ENCODE peak calls at places on chromosomes 13 and 19, in seven cellular contexts. One of them, this sample, is unnamed.

GRCh38 chr19:52600639-52601024 is 30.5 kb downstream of the ZNF701 start:
- DNase-seq in GM23338: peak; percentile 60
- DNase-seq in tibial artery: peak; percentile 28
- DNase-seq in spleen: peak; percentile 76
- DNase-seq in A549: no peak
- DNase-seq in fibroblast of lung: no peak
- DNase-seq in CD4-positive, alpha-beta memory T cell: peak; percentile 39
- DNase-seq in this sample: no peak

GRCh38 chr19:45471866-45472556 is 4.2 kb downstream of the FOSB start:
- DNase-seq in GM23338: peak; percentile 30
- DNase-seq in tibial artery: no peak
- DNase-seq in spleen: no peak
- DNase-seq in A549: no peak
- DNase-seq in fibroblast of lung: no peak
- DNase-seq in CD4-positive, alpha-beta memory T cell: peak; percentile 51
- DNase-seq in this sample: no peak

GRCh38 chr13:84867246-84867645 is 932.0 kb downstream of the SLITRK6 start:
- DNase-seq in GM23338: peak; percentile 24
- DNase-seq in tibial artery: no peak
- DNase-seq in spleen: no peak
- DNase-seq in A549: no peak
- DNase-seq in fibroblast of lung: no peak
- DNase-seq in CD4-positive, alpha-beta memory T cell: no peak
- DNase-seq in this sample: no peak

GRCh38 chr13:113759525-113760137 is 605 bp downstream of the TMEM255B start:
- DNase-seq in GM23338: peak; percentile 31
- DNase-seq in tibial artery: peak; percentile 43
- DNase-seq in spleen: peak; percentile 81
- DNase-seq in A549: peak; percentile 7
- DNase-seq in fibroblast of lung: peak; percentile 26
- DNase-seq in CD4-positive, alpha-beta memory T cell: no peak
- DNase-seq in this sample: peak; percentile 66

GRCh38 chr19:35042056-35042730 is 672 bp downstream of the HPN start:
- DNase-seq in GM23338: no peak
- DNase-seq in tibial artery: no peak
- DNase-seq in spleen: no peak
- DNase-seq in A549: no peak
- DNase-seq in fibroblast of lung: no peak
- DNase-seq in CD4-positive, alpha-beta memory T cell: peak; percentile 15
- DNase-seq in this sample: no peak

GRCh38 chr13:47100214-47100853 is 203.5 kb upstream of the HTR2A start:
- DNase-seq in GM23338: no peak
- DNase-seq in tibial artery: no peak
- DNase-seq in spleen: no peak
- DNase-seq in A549: no peak
- DNase-seq in fibroblast of lung: peak; percentile 38
- DNase-seq in CD4-positive, alpha-beta memory T cell: no peak
- DNase-seq in this sample: no peak

GRCh38 chr13:50993908-50994307 is 84.3 kb downstream of the RNASEH2B start:
- DNase-seq in GM23338: no peak
- DNase-seq in tibial artery: no peak
- DNase-seq in spleen: no peak
- DNase-seq in A549: no peak
- DNase-seq in fibroblast of lung: peak; percentile 67
- DNase-seq in CD4-positive, alpha-beta memory T cell: no peak
- DNase-seq in this sample: no peak

GRCh38 chr13:97257800-97258799 is 36.0 kb downstream of the MBNL2 start:
- DNase-seq in GM23338: peak; percentile 79
- DNase-seq in tibial artery: peak; percentile 69
- DNase-seq in spleen: no peak
- DNase-seq in A549: peak; percentile 85
- DNase-seq in fibroblast of lung: peak; percentile 80
- DNase-seq in CD4-positive, alpha-beta memory T cell: peak; percentile 57
- DNase-seq in this sample: peak; percentile 88

GRCh38 chr13:112768795-112769411 is 79.1 kb downstream of the ATP11A start:
- DNase-seq in GM23338: no peak
- DNase-seq in tibial artery: no peak
- DNase-seq in spleen: no peak
- DNase-seq in A549: no peak
- DNase-seq in fibroblast of lung: no peak
- DNase-seq in CD4-positive, alpha-beta memory T cell: peak; percentile 53
- DNase-seq in this sample: no peak

GRCh38 chr19:41997121-41997850 is 3.3 kb upstream of the ATP1A3 start:
- DNase-seq in GM23338: peak; percentile 88
- DNase-seq in tibial artery: no peak
- DNase-seq in spleen: no peak
- DNase-seq in A549: peak; percentile 95
- DNase-seq in fibroblast of lung: peak; percentile 27
- DNase-seq in CD4-positive, alpha-beta memory T cell: no peak
- DNase-seq in this sample: peak; percentile 17

GRCh38 chr19:51726049-51726448 is 2.3 kb upstream of the HAS1 start:
- DNase-seq in GM23338: peak; percentile 40
- DNase-seq in tibial artery: no peak
- DNase-seq in spleen: no peak
- DNase-seq in A549: no peak
- DNase-seq in fibroblast of lung: peak; percentile 73
- DNase-seq in CD4-positive, alpha-beta memory T cell: no peak
- DNase-seq in this sample: no peak

GRCh38 chr19:6362351-6362801 is 1.0 kb downstream of the CLPP start:
- DNase-seq in GM23338: no peak
- DNase-seq in tibial artery: no peak
- DNase-seq in spleen: no peak
- DNase-seq in A549: no peak
- DNase-seq in fibroblast of lung: peak; percentile 7
- DNase-seq in CD4-positive, alpha-beta memory T cell: peak; percentile 67
- DNase-seq in this sample: no peak

GRCh38 chr19:50378169-50378862 is 2.1 kb downstream of the NR1H2 start:
- DNase-seq in GM23338: no peak
- DNase-seq in tibial artery: no peak
- DNase-seq in spleen: peak; percentile 83
- DNase-seq in A549: no peak
- DNase-seq in fibroblast of lung: no peak
- DNase-seq in CD4-positive, alpha-beta memory T cell: no peak
- DNase-seq in this sample: no peak

GRCh38 chr19:50377517-50377916 is 1.3 kb downstream of the NR1H2 start:
- DNase-seq in GM23338: no peak
- DNase-seq in tibial artery: no peak
- DNase-seq in spleen: peak; percentile 81
- DNase-seq in A549: no peak
- DNase-seq in fibroblast of lung: no peak
- DNase-seq in CD4-positive, alpha-beta memory T cell: no peak
- DNase-seq in this sample: no peak

GRCh38 chr19:50379602-50380001 is 3.3 kb downstream of the NR1H2 start:
- DNase-seq in GM23338: no peak
- DNase-seq in tibial artery: no peak
- DNase-seq in spleen: peak; percentile 71
- DNase-seq in A549: no peak
- DNase-seq in fibroblast of lung: no peak
- DNase-seq in CD4-positive, alpha-beta memory T cell: no peak
- DNase-seq in this sample: no peak

GRCh38 chr19:50380137-50380536 is 3.9 kb downstream of the NR1H2 start:
- DNase-seq in GM23338: no peak
- DNase-seq in tibial artery: no peak
- DNase-seq in spleen: peak; percentile 66
- DNase-seq in A549: no peak
- DNase-seq in fibroblast of lung: no peak
- DNase-seq in CD4-positive, alpha-beta memory T cell: no peak
- DNase-seq in this sample: no peak

DNA sequence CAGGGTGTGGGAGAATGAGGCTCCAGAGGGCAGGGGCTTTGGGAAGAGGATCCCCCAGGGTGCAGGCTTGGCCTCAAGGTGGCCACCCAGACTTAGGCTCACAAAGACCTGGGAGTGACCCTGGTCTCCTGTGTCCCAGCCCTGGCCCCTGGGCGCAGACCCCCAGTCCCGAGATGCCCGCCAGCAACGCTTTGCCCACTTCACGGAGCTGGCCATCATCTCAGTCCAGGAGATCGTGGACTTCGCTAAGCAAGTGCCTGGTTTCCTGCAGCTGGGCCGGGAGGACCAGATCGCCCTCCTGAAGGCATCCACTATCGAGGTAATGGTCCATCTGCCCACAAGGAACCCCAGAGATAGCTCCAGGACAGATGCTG is 2.6 kb downstream of the NR1H2 start:
- DNase-seq in GM23338: no peak
- DNase-seq in tibial artery: no peak
- DNase-seq in spleen: peak; percentile 72
- DNase-seq in A549: no peak
- DNase-seq in fibroblast of lung: no peak
- DNase-seq in CD4-positive, alpha-beta memory T cell: no peak
- DNase-seq in this sample: no peak
- H3K4me1 ChIP-seq in GM23338: peaks cover 7% of the 10 kb centered on the region
- H3K4me1 ChIP-seq in tibial artery: peaks cover 8% of the 10 kb centered on the region
- H3K4me1 ChIP-seq in spleen: peaks cover 67% of the 10 kb centered on the region
- H3K4me1 ChIP-seq in A549: peaks cover 13% of the 10 kb centered on the region
- H3K4me1 ChIP-seq in fibroblast of lung: peaks cover 2% of the 10 kb centered on the region
- H3K4me1 ChIP-seq in CD4-positive, alpha-beta memory T cell: peaks cover 20% of the 10 kb centered on the region
- H3K4me1 ChIP-seq in this sample: peaks cover 3% of the 10 kb centered on the region

DNA sequence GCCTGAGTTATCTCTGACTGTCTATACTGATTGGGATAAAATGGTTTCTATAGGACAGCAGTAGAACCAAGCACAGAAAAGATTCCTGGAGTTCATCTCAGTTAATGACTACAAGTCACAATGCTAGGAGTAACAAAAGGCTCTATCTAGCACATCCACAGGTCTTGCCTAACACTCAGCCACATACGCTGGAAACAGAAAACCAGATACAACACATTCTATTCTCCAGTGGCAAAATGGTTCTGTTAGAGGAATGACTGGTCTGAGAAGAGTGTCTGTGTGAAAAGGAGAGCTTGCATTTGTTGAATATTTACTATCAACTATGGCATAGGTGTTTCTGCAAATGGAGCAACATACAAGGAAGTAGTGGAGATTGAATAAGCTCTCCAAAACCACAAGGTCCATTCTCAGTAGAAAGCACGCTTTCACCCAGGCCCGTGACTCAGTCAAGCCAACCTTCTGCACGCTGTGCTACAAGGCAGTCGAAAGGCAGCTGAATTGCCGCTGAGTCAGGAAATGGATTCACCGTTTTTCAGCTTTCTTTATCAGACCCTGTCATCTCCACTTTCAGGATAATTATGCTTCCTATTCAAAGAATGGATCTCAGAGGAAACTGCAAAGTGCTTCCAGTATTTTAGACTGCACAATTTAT is 761.4 kb downstream of the EFNB2 start:
- DNase-seq in GM23338: no peak
- DNase-seq in tibial artery: no peak
- DNase-seq in spleen: no peak
- DNase-seq in A549: peak; percentile 5
- DNase-seq in fibroblast of lung: peak; percentile 30
- DNase-seq in CD4-positive, alpha-beta memory T cell: no peak
- DNase-seq in this sample: peak; percentile 35
- H3K4me3 ChIP-seq in GM23338: no peak overlapping the region
- H3K4me3 ChIP-seq in tibial artery: no peak overlapping the region
- H3K4me3 ChIP-seq in spleen: no peak overlapping the region
- H3K4me3 ChIP-seq in A549: no peak overlapping the region
- H3K4me3 ChIP-seq in fibroblast of lung: no peak overlapping the region
- H3K4me3 ChIP-seq in CD4-positive, alpha-beta memory T cell: no peak overlapping the region
- H3K4me3 ChIP-seq in this sample: no peak overlapping the region

DNA sequence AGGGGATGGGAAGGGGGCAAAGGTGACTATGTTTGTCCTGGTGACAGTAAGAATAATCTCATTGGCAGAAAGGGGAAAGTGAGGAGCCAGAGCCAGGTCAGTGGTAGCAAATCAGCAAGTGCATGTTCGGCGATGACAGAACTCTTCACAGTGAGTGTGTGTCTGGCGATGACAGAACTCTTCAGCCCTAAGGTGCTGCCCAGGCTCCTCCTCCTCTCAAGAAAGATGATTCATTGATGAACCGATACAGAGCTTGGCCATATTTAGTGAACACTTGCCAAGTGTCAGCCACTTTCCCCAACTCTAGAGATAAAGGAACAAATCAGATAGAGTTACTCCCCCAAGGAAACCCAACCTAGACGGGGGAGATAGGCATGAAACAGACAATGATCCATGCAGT is 199.3 kb upstream of the UBL3 start:
- DNase-seq in GM23338: no peak
- DNase-seq in tibial artery: no peak
- DNase-seq in spleen: no peak
- DNase-seq in A549: no peak
- DNase-seq in fibroblast of lung: no peak
- DNase-seq in CD4-positive, alpha-beta memory T cell: no peak
- DNase-seq in this sample: no peak
- H3K4me1 ChIP-seq in GM23338: peaks cover 34% of the 10 kb centered on the region
- H3K4me1 ChIP-seq in tibial artery: no peaks in the 10 kb centered on the region
- H3K4me1 ChIP-seq in spleen: peaks cover 6% of the 10 kb centered on the region
- H3K4me1 ChIP-seq in A549: peaks cover 3% of the 10 kb centered on the region
- H3K4me1 ChIP-seq in fibroblast of lung: peaks cover 3% of the 10 kb centered on the region
- H3K4me1 ChIP-seq in CD4-positive, alpha-beta memory T cell: peaks cover 17% of the 10 kb centered on the region
- H3K4me1 ChIP-seq in this sample: peaks cover 15% of the 10 kb centered on the region

GRCh38 chr19:8147579-8147978 is 1.8 kb downstream of the FBN3 start:
- DNase-seq in GM23338: no peak
- DNase-seq in tibial artery: no peak
- DNase-seq in spleen: no peak
- DNase-seq in A549: no peak
- DNase-seq in fibroblast of lung: no peak
- DNase-seq in CD4-positive, alpha-beta memory T cell: no peak
- DNase-seq in this sample: no peak

GRCh38 chr19:8146877-8147575 is 2.4 kb downstream of the FBN3 start:
- DNase-seq in GM23338: no peak
- DNase-seq in tibial artery: no peak
- DNase-seq in spleen: no peak
- DNase-seq in A549: no peak
- DNase-seq in fibroblast of lung: no peak
- DNase-seq in CD4-positive, alpha-beta memory T cell: no peak
- DNase-seq in this sample: no peak

GRCh38 chr19:8149261-8150094 is at the start of gene FBN3:
- DNase-seq in GM23338: peak; percentile 79
- DNase-seq in tibial artery: no peak
- DNase-seq in spleen: no peak
- DNase-seq in A549: no peak
- DNase-seq in fibroblast of lung: no peak
- DNase-seq in CD4-positive, alpha-beta memory T cell: no peak
- DNase-seq in this sample: no peak

GRCh38 chr19:8148088-8148409 is 1.3 kb downstream of the FBN3 start:
- DNase-seq in GM23338: no peak
- DNase-seq in tibial artery: no peak
- DNase-seq in spleen: no peak
- DNase-seq in A549: no peak
- DNase-seq in fibroblast of lung: no peak
- DNase-seq in CD4-positive, alpha-beta memory T cell: no peak
- DNase-seq in this sample: no peak

GRCh38 chr19:8148410-8149231 is 771 bp downstream of the FBN3 start:
- DNase-seq in GM23338: peak; percentile 97
- DNase-seq in tibial artery: no peak
- DNase-seq in spleen: no peak
- DNase-seq in A549: no peak
- DNase-seq in fibroblast of lung: no peak
- DNase-seq in CD4-positive, alpha-beta memory T cell: no peak
- DNase-seq in this sample: no peak
- H3K4me3 ChIP-seq in GM23338: peak overlapping the region; percentile 87
- H3K4me3 ChIP-seq in tibial artery: no peak overlapping the region
- H3K4me3 ChIP-seq in spleen: peak overlapping the region; percentile 22
- H3K4me3 ChIP-seq in A549: peak overlapping the region; percentile 48
- H3K4me3 ChIP-seq in fibroblast of lung: no peak overlapping the region
- H3K4me3 ChIP-seq in CD4-positive, alpha-beta memory T cell: no peak overlapping the region
- H3K4me3 ChIP-seq in this sample: no peak overlapping the region

GRCh38 chr19:18738961-18739690 is 52.0 kb downstream of the COMP start:
- DNase-seq in GM23338: no peak
- DNase-seq in tibial artery: no peak
- DNase-seq in spleen: no peak
- DNase-seq in A549: no peak
- DNase-seq in fibroblast of lung: no peak
- DNase-seq in CD4-positive, alpha-beta memory T cell: no peak
- DNase-seq in this sample: no peak
- H3K4me1 ChIP-seq in GM23338: no peaks in the 10 kb centered on the region
- H3K4me1 ChIP-seq in tibial artery: peaks cover 20% of the 10 kb centered on the region
- H3K4me1 ChIP-seq in spleen: peaks cover 6% of the 10 kb centered on the region
- H3K4me1 ChIP-seq in A549: peaks cover 9% of the 10 kb centered on the region
- H3K4me1 ChIP-seq in fibroblast of lung: no peaks in the 10 kb centered on the region
- H3K4me1 ChIP-seq in CD4-positive, alpha-beta memory T cell: no peaks in the 10 kb centered on the region
- H3K4me1 ChIP-seq in this sample: no peaks in the 10 kb centered on the region